ENCODE peak calls at places on chromosomes 12 and 14, in six cellular contexts. U, I, A, E, R and H are unnamed samples.
A peak's percentile ranks its signal among the peaks of the same experiment; 100 is the strongest.

GRCh38 chr12:117279606-117280005 is 81.8 kb downstream of the NOS1 start:
- DNase-seq in I (no peak), E (no peak), U (peak; percentile 21), A (no peak), R (peak; percentile 26), H (no peak)

GRCh38 chr14:105765893-105766614 is 239.7 kb downstream of the TMEM121 start:
- DNase-seq in E (no peak), U (no peak), I (no peak), R (no peak), A (no peak), H (no peak)

GRCh38 chr14:100237735-100238418 is 1.1 kb upstream of the YY1 start:
- DNase-seq in I (peak; percentile 73), R (peak; percentile 83), A (peak; percentile 60), E (peak; percentile 62), U (peak; percentile 78), H (peak; percentile 74)

GRCh38 chr14:88919502-88919901 is 95.1 kb downstream of the TTC8 start:
- DNase-seq in A (no peak), U (no peak), I (no peak), R (no peak), E (peak; percentile 67), H (no peak)

GRCh38 chr14:36105401-36105800 is 71.1 kb downstream of the PTCSC3 start:
- DNase-seq in R (no peak), I (peak; percentile 42), E (no peak), U (no peak), A (no peak), H (no peak)

GRCh38 chr12:50314629-50315312 is 31.5 kb upstream of the LIMA1 start:
- DNase-seq in U (peak; percentile 49), E (no peak), I (no peak), R (peak; percentile 50), A (peak; percentile 62), H (no peak)

GRCh38 chr12:93379432-93380308 is 1.9 kb downstream of the NUDT4 start:
- DNase-seq in E (peak; percentile 27), A (no peak), U (no peak), R (no peak), I (peak; percentile 14), H (peak; percentile 14)

GRCh38 chr14:75877292-75877691 is 104.5 kb downstream of the TGFB3 start:
- DNase-seq in E (peak; percentile 96), I (no peak), A (no peak), U (no peak), R (no peak), H (no peak)

GRCh38 chr12:38399711-38400205 is 83.2 kb downstream of the ALG10B start:
- DNase-seq in I (no peak), E (no peak), U (no peak), A (no peak), R (no peak), H (no peak)

GRCh38 chr12:69666798-69667197 is 32.3 kb downstream of the BEST3 start:
- DNase-seq in I (no peak), A (no peak), R (no peak), U (no peak), E (no peak), H (no peak)

GRCh38 chr14:35121026-35121886 is 534 bp downstream of the PPP2R3C start:
- DNase-seq in U (peak; percentile 24), A (no peak), I (peak; percentile 36), R (no peak), E (no peak), H (peak; percentile 28)

GRCh38 chr12:103657331-103657730 is 70.3 kb downstream of the STAB2 start:
- DNase-seq in E (peak; percentile 48), I (no peak), A (no peak), U (no peak), R (no peak), H (no peak)

GRCh38 chr12:3061129-3061857 is 15.9 kb upstream of the TSPAN9 start:
- DNase-seq in I (no peak), U (no peak), E (no peak), A (no peak), R (no peak), H (no peak)

GRCh38 chr12:126883737-126884136 is 1383.2 kb upstream of the TMEM132C start:
- DNase-seq in U (no peak), I (no peak), R (no peak), A (no peak), E (no peak), H (no peak)

GRCh38 chr14:91980157-91980556 is 32.7 kb upstream of the FBLN5 start:
- DNase-seq in R (no peak), A (peak; percentile 61), U (peak; percentile 52), I (no peak), E (peak; percentile 93), H (no peak)

GRCh38 chr12:49632986-49633702 is 9.8 kb downstream of the PRPF40B start:
- DNase-seq in R (no peak), E (no peak), U (no peak), I (no peak), A (no peak), H (no peak)

GRCh38 chr12:17875230-17875629 is 214.8 kb downstream of the RERGL start:
- DNase-seq in U (no peak), A (no peak), R (no peak), I (no peak), E (no peak), H (no peak)

GRCh38 chr12:42574879-42575278 is 14.7 kb downstream of the PRICKLE1 start:
- DNase-seq in E (no peak), A (no peak), U (no peak), R (no peak), I (no peak), H (no peak)

GRCh38 chr12:5305861-5306545 is 125.9 kb upstream of the NTF3 start:
- DNase-seq in I (no peak), U (no peak), E (no peak), R (no peak), A (no peak), H (no peak)

GRCh38 chr12:75859868-75860267 is 171.7 kb downstream of the PHLDA1 start:
- DNase-seq in U (no peak), R (no peak), I (no peak), A (no peak), E (peak; percentile 69), H (no peak)

GRCh38 chr12:2198088-2198501 is 145.3 kb downstream of the CACNA1C start:
- DNase-seq in R (no peak), A (no peak), U (no peak), I (no peak), E (peak; percentile 63), H (no peak)

GRCh38 chr14:59274991-59275391 is 86.5 kb downstream of the DAAM1 start:
- DNase-seq in E (peak; percentile 57), A (peak; percentile 20), I (no peak), U (peak; percentile 75), R (peak; percentile 82), H (no peak)

GRCh38 chr14:50222061-50222613 is 9.2 kb downstream of the SOS2 start:
- DNase-seq in A (no peak), E (no peak), R (no peak), I (no peak), U (no peak), H (no peak)

GRCh38 chr12:9634177-9634803 is 26.6 kb upstream of the KLRB1 start:
- DNase-seq in U (peak; percentile 79), I (peak; percentile 68), A (peak; percentile 64), E (peak; percentile 39), R (peak; percentile 83), H (peak; percentile 92)

GRCh38 chr12:82438356-82438755 is 80.0 kb downstream of the METTL25 start:
- DNase-seq in R (no peak), A (peak; percentile 3), I (no peak), E (peak; percentile 56), U (no peak), H (no peak)

GRCh38 chr14:52002542-52002941 is 13.2 kb downstream of the RTRAF start:
- DNase-seq in U (no peak), A (no peak), I (no peak), R (no peak), E (no peak), H (no peak)

GRCh38 chr14:53441789-53442188 is 288.7 kb upstream of the DDHD1 start:
- DNase-seq in U (no peak), A (no peak), E (no peak), I (no peak), R (no peak), H (no peak)

GRCh38 chr14:67627519-67627918 is 7.8 kb downstream of the ARG2 start:
- DNase-seq in U (no peak), E (no peak), A (no peak), R (no peak), I (no peak), H (no peak)

GRCh38 chr12:72315858-72316257 is 43.7 kb downstream of the TRHDE start:
- DNase-seq in R (no peak), I (no peak), E (no peak), A (no peak), U (no peak), H (no peak)

DNA sequence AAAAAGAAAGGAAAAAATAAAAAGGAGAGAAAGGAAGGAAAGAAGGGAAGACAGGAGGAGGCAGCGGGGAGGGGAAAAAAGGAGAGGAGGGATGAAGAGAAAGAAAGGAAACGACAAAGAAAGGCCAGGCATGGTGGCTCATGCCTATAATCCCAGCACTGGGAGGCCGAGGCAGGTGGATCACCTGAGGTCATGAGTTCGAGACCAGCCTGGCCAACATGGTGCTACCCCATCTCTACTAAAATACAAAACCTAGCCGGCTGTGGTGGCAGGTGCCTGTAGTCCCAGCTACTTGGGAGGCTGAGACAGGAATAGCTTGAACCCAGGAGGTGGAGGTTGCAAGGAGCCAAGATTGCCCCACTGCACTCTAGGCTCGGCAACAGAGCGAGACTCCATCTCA is 18.4 kb downstream of the ATXN2 start:
- DNase-seq in U (no peak), E (no peak), R (no peak), A (no peak), I (no peak), H (no peak)
- TF ChIP-seq CTCF in U (no peak), E (no peak), R (no peak), A (no peak), I (no peak), H (no peak)

GRCh38 chr14:72679591-72680151 is 214.2 kb downstream of the DPF3 start:
- DNase-seq in E (no peak), A (no peak), R (no peak), U (no peak), I (no peak), H (no peak)
- TF ChIP-seq CTCF in E (no peak), A (no peak), R (no peak), U (no peak), I (no peak), H (no peak)

DNA sequence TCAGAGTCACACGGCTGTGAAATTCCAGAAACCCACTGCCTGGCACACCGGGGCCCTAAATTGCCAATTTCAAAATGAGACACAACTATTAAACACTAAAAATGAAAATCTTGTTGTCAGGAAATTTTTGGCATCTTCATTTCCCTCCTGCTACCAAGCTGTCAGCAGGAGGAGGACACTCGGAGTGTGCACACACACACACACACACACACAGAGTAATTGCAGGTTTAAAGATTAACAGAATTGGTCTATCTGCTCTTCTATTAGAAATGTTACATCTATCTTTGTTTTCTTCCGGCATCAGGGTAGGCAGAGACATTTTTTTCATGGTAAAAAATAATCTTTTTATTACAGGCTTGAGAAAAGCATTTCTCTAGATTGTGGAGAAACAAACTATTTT is 314.2 kb downstream of the EGLN3 start:
- DNase-seq in I (no peak), E (no peak), A (no peak), U (no peak), R (no peak), H (no peak)
- TF ChIP-seq CTCF in I (no peak), E (no peak), A (no peak), U (no peak), R (no peak), H (no peak)

GRCh38 chr14:45083979-45084722 is at the start of gene PRPF39:
- DNase-seq in R (peak; percentile 96), U (peak; percentile 97), A (peak; percentile 98), I (peak; percentile 93), E (peak; percentile 91), H (peak; percentile 95)
- TF ChIP-seq CTCF in R (no peak), U (no peak), A (no peak), I (no peak), E (no peak), H (no peak)